ENCODE peak calls at places on chromosomes 1 and 21, in four cellular contexts. D is GM12878, S is HepG2, X is transverse colon. Q is an unnamed sample.

GRCh38 chr1:43019226-43019625 is 60.6 kb upstream of the SLC2A1 start:
- DNase-seq in S (no peak), D (no peak), X (no peak), Q (no peak)

GRCh38 chr1:244286341-244286740 is 165.4 kb downstream of the ADSS2 start:
- DNase-seq in S (no peak), D (no peak), X (no peak), Q (no peak)

GRCh38 chr1:20574686-20575543 is 14.0 kb upstream of the CDA start:
- DNase-seq in X (peak), S (peak), D (no peak), Q (peak)

GRCh38 chr1:25691211-25691610 is 74.6 kb downstream of the MAN1C1 start:
- DNase-seq in S (no peak), X (no peak), D (no peak), Q (no peak)

GRCh38 chr21:37455504-37455911 is 88.9 kb downstream of the DYRK1A start:
- DNase-seq in D (no peak), X (no peak), S (no peak), Q (no peak)

GRCh38 chr1:36352910-36353878 is 29.7 kb upstream of the EVA1B start:
- DNase-seq in S (no peak), X (no peak), D (no peak), Q (no peak)

GRCh38 chr1:66834926-66835325 is 33.9 kb upstream of the INSL5 start:
- DNase-seq in D (no peak), S (no peak), X (no peak), Q (no peak)

GRCh38 chr21:20272791-20273362 is 725.3 kb upstream of the NCAM2 start:
- DNase-seq in S (no peak), D (no peak), X (no peak), Q (no peak)

GRCh38 chr1:174743654-174744561 is 255.8 kb upstream of the CACYBP start:
- DNase-seq in S (peak), X (no peak), D (no peak), Q (no peak)

GRCh38 chr1:44714944-44715571 is 15.9 kb downstream of the RNU5D-1 start:
- DNase-seq in S (peak), X (peak), D (peak), Q (peak)

GRCh38 chr1:201614262-201615015 is 75.5 kb downstream of the NAV1 start:
- DNase-seq in S (no peak), D (no peak), X (no peak), Q (peak)

GRCh38 chr1:206685256-206685748 is 597 bp downstream of the MAPKAPK2 start:
- DNase-seq in X (no peak), D (no peak), S (no peak), Q (peak)

GRCh38 chr1:56437959-56438358 is 141.4 kb downstream of the PLPP3 start:
- DNase-seq in S (no peak), X (no peak), D (no peak), Q (no peak)

GRCh38 chr1:185926562-185926961 is 192.4 kb downstream of the HMCN1 start:
- DNase-seq in D (no peak), X (no peak), S (no peak), Q (no peak)
- TF ChIP-seq POLR2AphosphoS5 in D (no peak), X (no peak), S (no peak), Q (peak)

DNA sequence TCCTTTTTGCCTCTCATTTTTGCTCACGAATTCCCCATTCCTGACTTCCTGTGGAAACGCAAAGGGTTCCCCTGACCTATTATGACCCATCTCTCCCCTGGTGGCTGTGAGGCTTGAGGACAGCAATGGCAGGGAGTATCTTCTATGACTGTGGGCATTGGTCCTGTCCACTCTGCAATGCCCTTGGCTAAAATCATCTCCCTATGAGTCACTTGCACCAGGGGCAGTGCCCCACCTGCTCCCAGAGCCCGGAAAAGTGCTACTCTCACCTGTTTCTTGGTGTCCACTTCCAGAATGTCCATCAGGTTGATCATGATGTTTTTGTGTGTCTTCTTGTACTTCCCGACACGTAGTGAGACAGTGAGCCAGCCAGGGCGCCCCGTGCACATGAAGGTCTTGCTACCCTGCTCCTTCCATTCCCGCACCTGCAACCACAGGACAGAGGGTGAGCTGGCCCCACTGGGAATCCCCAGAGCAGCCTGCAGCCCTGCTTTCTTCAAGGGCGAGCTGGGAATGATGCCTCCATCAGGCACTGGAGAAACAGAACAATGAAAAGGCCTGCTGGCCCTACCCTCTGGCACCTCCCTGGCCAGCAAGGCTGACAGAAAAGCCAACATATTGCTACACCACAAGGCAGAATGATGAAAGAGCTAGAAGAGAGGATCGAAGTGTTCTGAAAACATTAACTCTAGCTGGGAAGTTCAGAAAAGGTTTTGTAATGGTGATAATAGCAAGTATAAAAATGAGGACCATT is 3.5 kb downstream of the DHCR24 start:
- DNase-seq in D (no peak), S (peak), X (no peak), Q (no peak)
- TF ChIP-seq EP300 in D (no peak), S (peak), X (no peak), Q (peak)

GRCh38 chr1:54273837-54274192 is 73.8 kb downstream of the MRPL37 start:
- DNase-seq in D (no peak), X (peak), S (no peak), Q (no peak)
- TF ChIP-seq POLR2A in D (no peak), X (no peak), S (no peak), Q (no peak)

DNA sequence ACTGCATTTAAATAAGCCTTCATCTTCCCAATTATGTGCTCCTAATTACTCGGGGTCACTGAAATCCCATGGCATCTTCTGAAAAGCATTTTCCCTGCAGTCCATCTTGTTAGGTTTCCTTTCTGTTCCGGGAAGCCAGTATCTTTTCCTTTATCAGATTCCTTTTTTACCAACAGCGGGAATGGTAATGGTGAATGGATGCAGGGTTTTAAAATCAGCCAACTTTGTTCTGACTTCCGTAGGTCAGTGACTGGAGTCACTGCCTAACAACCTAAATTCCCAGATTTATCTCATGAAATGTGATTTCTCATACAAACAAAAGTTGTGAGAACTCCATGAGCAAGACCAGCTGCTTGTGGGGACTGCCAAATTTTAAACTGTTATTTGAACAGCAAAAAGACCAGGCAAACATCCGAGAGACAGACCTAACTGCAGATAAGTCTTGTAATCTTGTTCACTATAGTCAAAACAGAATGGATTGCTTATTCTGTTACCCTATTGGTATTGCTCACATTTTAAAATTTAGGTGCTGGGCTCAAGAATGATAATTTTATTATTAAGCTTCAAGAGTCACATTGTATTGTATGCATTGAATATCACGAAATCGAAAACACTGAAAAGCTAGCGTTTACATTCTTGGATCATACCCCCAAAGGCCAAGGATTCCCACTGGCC is 1.2 kb upstream of the RWDD3 start:
- DNase-seq in D (no peak), S (no peak), X (no peak), Q (no peak)
- TF ChIP-seq POLR2AphosphoS5 in D (no peak), S (no peak), X (no peak), Q (no peak)

GRCh38 chr1:234371414-234371813 is 1.8 kb upstream of the COA6 start:
- DNase-seq in S (no peak), X (no peak), D (no peak), Q (no peak)

GRCh38 chr1:234373938-234374240 is 633 bp downstream of the COA6 start:
- DNase-seq in S (no peak), X (no peak), D (no peak), Q (no peak)

GRCh38 chr1:234372011-234372757 is 1.1 kb upstream of the COA6 start:
- DNase-seq in X (no peak), D (no peak), S (no peak), Q (no peak)

GRCh38 chr1:234375672-234376071 is 2.4 kb downstream of the COA6 start:
- DNase-seq in X (no peak), S (no peak), D (no peak), Q (no peak)

DNA sequence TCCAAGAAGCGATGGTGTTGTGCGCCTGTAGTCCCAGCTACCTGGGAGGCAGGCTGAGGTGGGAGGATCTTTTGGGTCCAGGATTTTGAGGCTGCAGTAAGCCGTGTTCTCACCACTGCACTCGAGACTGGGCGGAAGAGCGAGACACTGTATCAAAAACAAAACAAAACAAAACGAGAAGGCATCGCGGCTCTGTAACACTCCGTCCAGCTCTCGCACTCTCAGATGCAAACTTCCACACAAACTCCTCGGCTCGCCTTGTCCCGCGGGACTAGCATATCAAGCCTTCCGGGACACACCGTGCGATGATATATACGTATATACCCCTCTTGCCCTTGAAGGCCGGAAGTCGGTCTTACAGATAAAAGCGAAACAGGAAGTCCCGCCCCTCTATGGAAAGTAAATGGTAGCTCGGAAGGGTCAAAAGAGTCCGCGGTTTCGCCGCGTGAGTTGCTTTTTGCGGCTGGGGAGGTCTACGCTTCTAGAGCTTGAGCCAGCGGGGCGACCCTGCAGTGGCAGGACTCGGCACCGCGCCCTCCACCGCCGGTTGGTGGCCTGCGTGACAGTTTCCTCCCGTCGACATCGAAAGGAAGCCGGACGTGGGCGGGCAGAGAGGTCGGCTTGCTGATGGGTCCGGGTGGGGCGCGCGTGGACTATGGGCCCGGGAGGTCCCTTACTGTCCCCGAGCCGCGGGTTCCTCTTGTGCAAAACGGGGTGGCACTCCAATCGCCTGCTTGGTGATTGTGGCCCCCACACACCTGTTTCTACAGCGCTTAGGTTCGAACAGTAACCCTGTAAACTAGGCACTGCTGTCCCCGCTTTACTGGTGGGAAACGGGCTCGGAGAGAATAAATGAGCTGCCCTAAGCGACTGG is at the start of gene COA6:
- DNase-seq in S (peak), X (peak), D (peak), Q (peak)
- TF ChIP-seq EP300 in S (peak), X (no peak), D (peak), Q (no peak)

Q was measured in upper lobe of left lung.